ENCODE peak calls at places on chromosomes 16 and 17, in seven cellular contexts. One of them, this sample, is unnamed.

GRCh38 chr17:80918731-80919130 is 72.9 kb upstream of the CHMP6 start:
- DNase-seq in esophagus squamous epithelium: no peak
- DNase-seq in cardiac fibroblast: no peak
- DNase-seq in kidney: peak; percentile 32
- DNase-seq in left ventricle myocardium inferior: no peak
- DNase-seq in GM23248: no peak
- DNase-seq in lower lobe of right lung: no peak
- DNase-seq in this sample: peak; percentile 67

GRCh38 chr16:68069511-68070248 is 15.5 kb upstream of the NFATC3 start:
- DNase-seq in cardiac fibroblast: no peak
- DNase-seq in esophagus squamous epithelium: no peak
- DNase-seq in lower lobe of right lung: peak; percentile 63
- DNase-seq in kidney: peak; percentile 84
- DNase-seq in left ventricle myocardium inferior: peak; percentile 60
- DNase-seq in GM23248: no peak
- DNase-seq in this sample: no peak

GRCh38 chr16:51497541-51498211 is 346.6 kb upstream of the SALL1 start:
- DNase-seq in esophagus squamous epithelium: no peak
- DNase-seq in lower lobe of right lung: no peak
- DNase-seq in left ventricle myocardium inferior: no peak
- DNase-seq in kidney: no peak
- DNase-seq in GM23248: peak; percentile 21
- DNase-seq in cardiac fibroblast: no peak
- DNase-seq in this sample: no peak

GRCh38 chr16:78930561-78930960 is 670.0 kb downstream of the MAF start:
- DNase-seq in lower lobe of right lung: no peak
- DNase-seq in GM23248: no peak
- DNase-seq in kidney: no peak
- DNase-seq in cardiac fibroblast: no peak
- DNase-seq in esophagus squamous epithelium: no peak
- DNase-seq in left ventricle myocardium inferior: no peak
- DNase-seq in this sample: no peak

GRCh38 chr17:13477180-13477611 is 124.5 kb downstream of the HS3ST3A1 start:
- DNase-seq in cardiac fibroblast: peak; percentile 15
- DNase-seq in kidney: no peak
- DNase-seq in GM23248: peak; percentile 74
- DNase-seq in left ventricle myocardium inferior: no peak
- DNase-seq in lower lobe of right lung: no peak
- DNase-seq in esophagus squamous epithelium: no peak
- DNase-seq in this sample: no peak

GRCh38 chr16:2157480-2158261 is 2.1 kb downstream of the TRAF7 start:
- DNase-seq in kidney: no peak
- DNase-seq in esophagus squamous epithelium: no peak
- DNase-seq in lower lobe of right lung: no peak
- DNase-seq in GM23248: peak; percentile 52
- DNase-seq in left ventricle myocardium inferior: no peak
- DNase-seq in cardiac fibroblast: no peak
- DNase-seq in this sample: no peak

GRCh38 chr17:5121186-5121841 is 5.5 kb downstream of the USP6 start:
- DNase-seq in esophagus squamous epithelium: no peak
- DNase-seq in kidney: peak; percentile 66
- DNase-seq in lower lobe of right lung: peak; percentile 35
- DNase-seq in GM23248: no peak
- DNase-seq in left ventricle myocardium inferior: no peak
- DNase-seq in cardiac fibroblast: no peak
- DNase-seq in this sample: peak; percentile 75

GRCh38 chr17:56593073-56593740 is at the start of gene NOG:
- DNase-seq in GM23248: peak; percentile 79
- DNase-seq in lower lobe of right lung: peak; percentile 61
- DNase-seq in kidney: peak; percentile 81
- DNase-seq in left ventricle myocardium inferior: peak; percentile 31
- DNase-seq in cardiac fibroblast: peak; percentile 15
- DNase-seq in esophagus squamous epithelium: no peak
- DNase-seq in this sample: peak; percentile 58

GRCh38 chr17:48646183-48647102 is 20.3 kb upstream of the HOXB9 start:
- DNase-seq in kidney: no peak
- DNase-seq in left ventricle myocardium inferior: no peak
- DNase-seq in lower lobe of right lung: no peak
- DNase-seq in cardiac fibroblast: no peak
- DNase-seq in esophagus squamous epithelium: no peak
- DNase-seq in GM23248: no peak
- DNase-seq in this sample: no peak

GRCh38 chr17:4559851-4560820 is at the start of gene GGT6:
- DNase-seq in left ventricle myocardium inferior: no peak
- DNase-seq in GM23248: no peak
- DNase-seq in esophagus squamous epithelium: no peak
- DNase-seq in lower lobe of right lung: peak; percentile 82
- DNase-seq in cardiac fibroblast: no peak
- DNase-seq in kidney: peak; percentile 91
- DNase-seq in this sample: no peak

GRCh38 chr16:11370084-11370931 is 25.0 kb downstream of the RMI2 start:
- DNase-seq in lower lobe of right lung: no peak
- DNase-seq in kidney: peak; percentile 79
- DNase-seq in GM23248: no peak
- DNase-seq in left ventricle myocardium inferior: no peak
- DNase-seq in esophagus squamous epithelium: no peak
- DNase-seq in cardiac fibroblast: no peak
- DNase-seq in this sample: no peak

GRCh38 chr17:71084219-71084618 is 914.9 kb downstream of the KCNJ2 start:
- DNase-seq in left ventricle myocardium inferior: no peak
- DNase-seq in lower lobe of right lung: peak; percentile 30
- DNase-seq in kidney: no peak
- DNase-seq in esophagus squamous epithelium: no peak
- DNase-seq in GM23248: peak; percentile 35
- DNase-seq in cardiac fibroblast: peak; percentile 45
- DNase-seq in this sample: no peak

GRCh38 chr17:41663451-41664171 is 25.1 kb upstream of the EIF1 start:
- DNase-seq in GM23248: no peak
- DNase-seq in esophagus squamous epithelium: no peak
- DNase-seq in left ventricle myocardium inferior: no peak
- DNase-seq in lower lobe of right lung: no peak
- DNase-seq in kidney: no peak
- DNase-seq in cardiac fibroblast: no peak
- DNase-seq in this sample: no peak

GRCh38 chr16:10067406-10067805 is 114.8 kb downstream of the GRIN2A start:
- DNase-seq in lower lobe of right lung: no peak
- DNase-seq in esophagus squamous epithelium: no peak
- DNase-seq in left ventricle myocardium inferior: no peak
- DNase-seq in cardiac fibroblast: no peak
- DNase-seq in kidney: no peak
- DNase-seq in GM23248: no peak
- DNase-seq in this sample: no peak

GRCh38 chr16:31106509-31107464 is 1.4 kb upstream of the BCKDK start:
- DNase-seq in GM23248: no peak
- DNase-seq in kidney: no peak
- DNase-seq in lower lobe of right lung: no peak
- DNase-seq in esophagus squamous epithelium: no peak
- DNase-seq in left ventricle myocardium inferior: no peak
- DNase-seq in cardiac fibroblast: no peak
- DNase-seq in this sample: no peak

GRCh38 chr17:8209909-8210760 is at the start of gene AURKB:
- DNase-seq in esophagus squamous epithelium: peak; percentile 70
- DNase-seq in left ventricle myocardium inferior: peak; percentile 92
- DNase-seq in GM23248: peak; percentile 98
- DNase-seq in cardiac fibroblast: peak; percentile 98
- DNase-seq in kidney: peak; percentile 96
- DNase-seq in lower lobe of right lung: peak; percentile 94
- DNase-seq in this sample: peak; percentile 97

GRCh38 chr17:29958947-29959657 is 17.7 kb downstream of the EFCAB5 start:
- DNase-seq in lower lobe of right lung: no peak
- DNase-seq in esophagus squamous epithelium: no peak
- DNase-seq in cardiac fibroblast: no peak
- DNase-seq in kidney: no peak
- DNase-seq in left ventricle myocardium inferior: no peak
- DNase-seq in GM23248: peak; percentile 88
- DNase-seq in this sample: no peak

GRCh38 chr16:66703359-66704215 is 7.0 kb upstream of the CMTM4 start:
- DNase-seq in GM23248: peak; percentile 65
- DNase-seq in cardiac fibroblast: peak; percentile 26
- DNase-seq in lower lobe of right lung: no peak
- DNase-seq in esophagus squamous epithelium: no peak
- DNase-seq in left ventricle myocardium inferior: no peak
- DNase-seq in kidney: peak; percentile 46
- DNase-seq in this sample: no peak

GRCh38 chr16:16155234-16155633 is 68.1 kb downstream of the ABCC6 start:
- DNase-seq in lower lobe of right lung: no peak
- DNase-seq in GM23248: no peak
- DNase-seq in cardiac fibroblast: no peak
- DNase-seq in kidney: no peak
- DNase-seq in left ventricle myocardium inferior: no peak
- DNase-seq in esophagus squamous epithelium: no peak
- DNase-seq in this sample: no peak

GRCh38 chr16:69077251-69077650 is 28.2 kb upstream of the HAS3 start:
- DNase-seq in esophagus squamous epithelium: no peak
- DNase-seq in GM23248: peak; percentile 63
- DNase-seq in cardiac fibroblast: no peak
- DNase-seq in left ventricle myocardium inferior: no peak
- DNase-seq in lower lobe of right lung: no peak
- DNase-seq in kidney: peak; percentile 26
- DNase-seq in this sample: no peak

GRCh38 chr17:29760771-29761682 is 138.3 kb upstream of the CORO6 start:
- DNase-seq in cardiac fibroblast: peak; percentile 92
- DNase-seq in esophagus squamous epithelium: peak; percentile 43
- DNase-seq in kidney: peak; percentile 96
- DNase-seq in left ventricle myocardium inferior: peak; percentile 94
- DNase-seq in lower lobe of right lung: peak; percentile 94
- DNase-seq in GM23248: peak; percentile 93
- DNase-seq in this sample: peak; percentile 96

GRCh38 chr17:18321309-18321708 is 6.2 kb downstream of the SMCR8 start:
- DNase-seq in esophagus squamous epithelium: no peak
- DNase-seq in GM23248: peak; percentile 37
- DNase-seq in left ventricle myocardium inferior: no peak
- DNase-seq in cardiac fibroblast: no peak
- DNase-seq in lower lobe of right lung: no peak
- DNase-seq in kidney: peak; percentile 31
- DNase-seq in this sample: no peak

GRCh38 chr17:18319604-18320256 is 4.6 kb downstream of the SMCR8 start:
- DNase-seq in kidney: peak; percentile 52
- DNase-seq in lower lobe of right lung: no peak
- DNase-seq in cardiac fibroblast: peak; percentile 84
- DNase-seq in GM23248: peak; percentile 90
- DNase-seq in esophagus squamous epithelium: no peak
- DNase-seq in left ventricle myocardium inferior: no peak
- DNase-seq in this sample: peak; percentile 67

GRCh38 chr17:18320301-18320700 is 5.2 kb downstream of the SMCR8 start:
- DNase-seq in lower lobe of right lung: peak; percentile 28
- DNase-seq in cardiac fibroblast: no peak
- DNase-seq in left ventricle myocardium inferior: no peak
- DNase-seq in kidney: peak; percentile 53
- DNase-seq in esophagus squamous epithelium: no peak
- DNase-seq in GM23248: no peak
- DNase-seq in this sample: peak; percentile 44

GRCh38 chr17:18318122-18318521 is 3.0 kb downstream of the SMCR8 start:
- DNase-seq in GM23248: peak; percentile 9
- DNase-seq in left ventricle myocardium inferior: no peak
- DNase-seq in esophagus squamous epithelium: no peak
- DNase-seq in cardiac fibroblast: no peak
- DNase-seq in kidney: peak; percentile 5
- DNase-seq in lower lobe of right lung: no peak
- DNase-seq in this sample: no peak

DNA sequence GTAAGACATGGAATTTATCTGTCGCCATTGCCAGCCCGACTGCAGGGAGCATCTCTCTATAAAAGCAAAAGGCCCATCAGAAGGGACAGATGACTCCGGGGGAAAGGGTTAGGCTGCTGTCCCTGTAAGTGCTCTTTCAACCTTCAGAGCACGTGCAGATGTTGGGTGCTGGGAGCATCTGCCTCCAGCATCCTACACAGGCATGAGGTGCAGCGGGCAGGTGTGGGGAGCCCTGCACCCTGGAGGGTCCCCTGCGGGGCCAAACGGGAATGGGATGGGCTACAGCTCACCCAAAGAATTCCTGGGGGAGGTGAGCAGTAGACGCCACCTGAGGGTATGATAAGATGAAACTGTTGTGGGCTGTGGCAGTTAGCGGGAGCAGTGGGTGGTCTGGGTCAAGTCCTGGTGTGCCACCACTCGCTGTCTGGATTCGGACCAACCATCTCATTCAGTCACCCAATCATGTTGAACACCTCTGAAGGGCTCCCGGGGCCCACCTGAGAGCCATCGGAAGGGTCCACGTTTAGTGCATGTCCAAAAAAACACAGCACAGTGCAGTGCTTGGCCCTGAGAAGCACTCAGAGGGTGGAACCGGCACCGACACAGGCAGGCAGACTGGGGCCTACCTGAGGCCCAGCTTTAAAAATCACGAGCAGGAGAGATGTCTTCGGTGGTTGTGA is 3.8 kb downstream of the SMCR8 start:
- DNase-seq in cardiac fibroblast: no peak
- DNase-seq in left ventricle myocardium inferior: no peak
- DNase-seq in esophagus squamous epithelium: no peak
- DNase-seq in GM23248: peak; percentile 37
- DNase-seq in kidney: peak; percentile 42
- DNase-seq in lower lobe of right lung: no peak
- DNase-seq in this sample: peak; percentile 57
- H3K4me3 ChIP-seq in cardiac fibroblast: no peak overlapping the region
- H3K4me3 ChIP-seq in left ventricle myocardium inferior: peak overlapping the region; percentile 36
- H3K4me3 ChIP-seq in esophagus squamous epithelium: no peak overlapping the region
- H3K4me3 ChIP-seq in GM23248: peak overlapping the region; percentile 54
- H3K4me3 ChIP-seq in kidney: no peak overlapping the region
- H3K4me3 ChIP-seq in lower lobe of right lung: peak overlapping the region; percentile 34
- H3K4me3 ChIP-seq in this sample: no peak overlapping the region

GRCh38 chr17:68601565-68602266 is 549 bp upstream of the FAM20A start:
- DNase-seq in lower lobe of right lung: no peak
- DNase-seq in cardiac fibroblast: no peak
- DNase-seq in GM23248: peak; percentile 23
- DNase-seq in left ventricle myocardium inferior: no peak
- DNase-seq in kidney: no peak
- DNase-seq in esophagus squamous epithelium: no peak
- DNase-seq in this sample: peak; percentile 72
- H3K4me3 ChIP-seq in lower lobe of right lung: peak overlapping the region; percentile 75
- H3K4me3 ChIP-seq in cardiac fibroblast: no peak overlapping the region
- H3K4me3 ChIP-seq in GM23248: no peak overlapping the region
- H3K4me3 ChIP-seq in left ventricle myocardium inferior: peak overlapping the region; percentile 83
- H3K4me3 ChIP-seq in kidney: no peak overlapping the region
- H3K4me3 ChIP-seq in esophagus squamous epithelium: peak overlapping the region; percentile 52
- H3K4me3 ChIP-seq in this sample: no peak overlapping the region

GRCh38 chr17:28228109-28228840 is 90.7 kb upstream of the TMEM97 start:
- DNase-seq in lower lobe of right lung: no peak
- DNase-seq in cardiac fibroblast: no peak
- DNase-seq in GM23248: peak; percentile 28
- DNase-seq in esophagus squamous epithelium: no peak
- DNase-seq in kidney: peak; percentile 69
- DNase-seq in left ventricle myocardium inferior: no peak
- DNase-seq in this sample: no peak
- H3K4me3 ChIP-seq in lower lobe of right lung: peak overlapping the region; percentile 54
- H3K4me3 ChIP-seq in cardiac fibroblast: peak overlapping the region; percentile 34
- H3K4me3 ChIP-seq in GM23248: peak overlapping the region; percentile 55
- H3K4me3 ChIP-seq in esophagus squamous epithelium: peak overlapping the region; percentile 34
- H3K4me3 ChIP-seq in kidney: peak overlapping the region; percentile 49
- H3K4me3 ChIP-seq in left ventricle myocardium inferior: peak overlapping the region; percentile 56
- H3K4me3 ChIP-seq in this sample: no peak overlapping the region

DNA sequence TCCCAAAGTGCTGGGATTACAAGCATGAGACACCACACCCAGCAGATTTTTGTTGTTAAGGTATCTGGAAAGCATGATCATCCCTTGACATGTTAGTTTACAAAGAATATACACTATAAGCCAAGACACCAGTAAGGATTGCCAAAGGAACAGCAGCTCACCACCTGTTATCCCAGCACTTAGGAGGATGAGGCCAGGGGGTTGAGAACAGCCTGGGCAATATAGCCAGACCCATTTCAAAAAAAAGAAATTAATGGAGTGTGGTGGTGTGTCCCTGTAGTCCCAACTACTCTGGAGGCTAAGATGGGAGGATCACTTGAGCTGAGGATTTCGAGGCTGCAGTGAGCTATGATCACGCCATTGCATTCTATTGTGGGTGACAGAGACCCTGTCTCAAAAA is 5.1 kb downstream of the ANKRD40CL start:
- DNase-seq in cardiac fibroblast: no peak
- DNase-seq in esophagus squamous epithelium: no peak
- DNase-seq in left ventricle myocardium inferior: no peak
- DNase-seq in lower lobe of right lung: no peak
- DNase-seq in kidney: no peak
- DNase-seq in GM23248: no peak
- DNase-seq in this sample: no peak
- H3K4me3 ChIP-seq in cardiac fibroblast: no peak overlapping the region
- H3K4me3 ChIP-seq in esophagus squamous epithelium: no peak overlapping the region
- H3K4me3 ChIP-seq in left ventricle myocardium inferior: no peak overlapping the region
- H3K4me3 ChIP-seq in lower lobe of right lung: no peak overlapping the region
- H3K4me3 ChIP-seq in kidney: no peak overlapping the region
- H3K4me3 ChIP-seq in GM23248: no peak overlapping the region
- H3K4me3 ChIP-seq in this sample: no peak overlapping the region

This sample was measured in aorta.